ENCODE peak calls at places on chromosomes 12 and 14, in four cellular contexts. M is WTC11, W is GM12878, K is K562. I is an unnamed sample.

GRCh38 chr12:16449459-16449858 is 102.0 kb downstream of the MGST1 start:
- DNase-seq in M (no peak), W (no peak), K (no peak), I (no peak)

GRCh38 chr14:52551696-52552062 is 626 bp downstream of the TXNDC16 start:
- DNase-seq in M (no peak), W (no peak), K (peak; percentile 7), I (peak; percentile 38)

GRCh38 chr12:30795660-30796507 is 41.1 kb upstream of the CAPRIN2 start:
- DNase-seq in M (peak; percentile 81), W (no peak), K (peak; percentile 66), I (peak; percentile 88)

GRCh38 chr12:20946732-20947131 is 136.2 kb downstream of the SLCO1B3 start:
- DNase-seq in M (peak; percentile 58), W (no peak), K (peak; percentile 6), I (peak; percentile 5)

GRCh38 chr14:96962337-96962736 is 165.2 kb downstream of the VRK1 start:
- DNase-seq in M (no peak), W (no peak), K (no peak), I (no peak)

GRCh38 chr12:2582631-2583616 is 211.8 kb upstream of the FKBP4 start:
- DNase-seq in M (peak; percentile 79), W (no peak), K (peak; percentile 66), I (peak; percentile 92)

GRCh38 chr12:14454098-14454907 is 88.8 kb downstream of the ATF7IP start:
- DNase-seq in M (peak; percentile 56), W (peak; percentile 30), K (peak; percentile 42), I (peak; percentile 26)

GRCh38 chr14:89635615-89636014 is 218.6 kb upstream of the FOXN3 start:
- DNase-seq in M (no peak), W (no peak), K (no peak), I (no peak)

GRCh38 chr14:92035890-92036289 is 4.0 kb downstream of the TRIP11 start:
- DNase-seq in M (no peak), W (no peak), K (no peak), I (no peak)

GRCh38 chr14:23640524-23641141 is 4.5 kb downstream of the DHRS2 start:
- DNase-seq in M (peak; percentile 29), W (no peak), K (no peak), I (peak; percentile 24)

GRCh38 chr14:35083530-35084150 is 37.6 kb downstream of the FAM177A1 start:
- DNase-seq in M (no peak), W (no peak), K (no peak), I (no peak)

GRCh38 chr14:99604766-99605298 is 825 bp upstream of the CCDC85C start:
- DNase-seq in M (peak; percentile 46), W (no peak), K (peak; percentile 22), I (peak; percentile 82)

GRCh38 chr12:13962699-13963098 is 18.7 kb downstream of the GRIN2B start:
- DNase-seq in M (peak; percentile 58), W (no peak), K (peak; percentile 29), I (peak; percentile 52)

GRCh38 chr12:11917501-11917900 is 153.2 kb upstream of the BCL2L14 start:
- DNase-seq in M (no peak), W (no peak), K (no peak), I (no peak)

GRCh38 chr12:51191516-51192283 is 18.8 kb upstream of the TFCP2 start:
- DNase-seq in M (no peak), W (no peak), K (no peak), I (no peak)

GRCh38 chr14:88668448-88669116 is 105.7 kb downstream of the ZC3H14 start:
- DNase-seq in M (no peak), W (peak; percentile 17), K (no peak), I (no peak)

GRCh38 chr12:111404362-111405148 is 1.2 kb upstream of the SH2B3 start:
- DNase-seq in M (peak; percentile 72), W (no peak), K (peak; percentile 86), I (peak; percentile 51)

GRCh38 chr12:67517181-67517887 is 131.2 kb upstream of the DYRK2 start:
- DNase-seq in M (no peak), W (no peak), K (no peak), I (no peak)

GRCh38 chr12:39586811-39587210 is 32.8 kb downstream of the ABCD2 start:
- DNase-seq in M (no peak), W (no peak), K (no peak), I (no peak)

GRCh38 chr14:53532871-53533270 is 379.7 kb upstream of the DDHD1 start:
- DNase-seq in M (no peak), W (no peak), K (no peak), I (no peak)

GRCh38 chr12:31011746-31012567 is 61.7 kb upstream of the DDX11 start:
- DNase-seq in M (peak; percentile 12), W (no peak), K (no peak), I (no peak)

GRCh38 chr12:3077572-3078081 is 448 bp downstream of the TSPAN9 start:
- DNase-seq in M (peak; percentile 37), W (no peak), K (peak; percentile 13), I (no peak)

GRCh38 chr12:123762715-123763052 is 583 bp downstream of the DNAH10 start:
- DNase-seq in M (no peak), W (no peak), K (no peak), I (no peak)

GRCh38 chr14:24292118-24292807 is 7.3 kb downstream of the DHRS1 start:
- DNase-seq in M (no peak), W (no peak), K (no peak), I (no peak)

GRCh38 chr14:95033851-95034622 is 123.3 kb downstream of the DICER1 start:
- DNase-seq in M (no peak), W (no peak), K (no peak), I (no peak)

GRCh38 chr12:100752841-100753240 is 41.7 kb upstream of the ANO4 start:
- DNase-seq in M (no peak), W (no peak), K (no peak), I (no peak)

GRCh38 chr12:1540690-1541089 is 53.7 kb downstream of the FBXL14 start:
- DNase-seq in M (no peak), W (no peak), K (no peak), I (no peak)

GRCh38 chr12:105190530-105190929 is 45.4 kb downstream of the APPL2 start:
- DNase-seq in M (no peak), W (no peak), K (no peak), I (no peak)

GRCh38 chr12:121260091-121260490 is 36.4 kb downstream of the CAMKK2 start:
- DNase-seq in M (no peak), W (no peak), K (no peak), I (no peak)

GRCh38 chr12:46224401-46224800 is 44.4 kb downstream of the SLC38A1 start:
- DNase-seq in M (no peak), W (no peak), K (no peak), I (no peak)

GRCh38 chr14:92516966-92517350 is 3.4 kb downstream of the RIN3 start:
- DNase-seq in M (no peak), W (no peak), K (no peak), I (no peak)

GRCh38 chr14:98176910-98177309 is 1095.1 kb downstream of the BCL11B start:
- DNase-seq in M (no peak), W (no peak), K (no peak), I (no peak)

GRCh38 chr14:98175436-98175835 is 1096.6 kb downstream of the BCL11B start:
- DNase-seq in M (no peak), W (no peak), K (no peak), I (no peak)

GRCh38 chr14:98175881-98176280 is 1096.1 kb downstream of the BCL11B start:
- DNase-seq in M (no peak), W (no peak), K (no peak), I (no peak)

GRCh38 chr14:98174031-98174430 is 1098.0 kb downstream of the BCL11B start:
- DNase-seq in M (no peak), W (no peak), K (no peak), I (no peak)

GRCh38 chr14:98177551-98177950 is 1094.4 kb downstream of the BCL11B start:
- DNase-seq in M (no peak), W (no peak), K (no peak), I (no peak)
- TF ChIP-seq USF1 in M (no peak), W (no peak), K (no peak), I (no peak)

DNA sequence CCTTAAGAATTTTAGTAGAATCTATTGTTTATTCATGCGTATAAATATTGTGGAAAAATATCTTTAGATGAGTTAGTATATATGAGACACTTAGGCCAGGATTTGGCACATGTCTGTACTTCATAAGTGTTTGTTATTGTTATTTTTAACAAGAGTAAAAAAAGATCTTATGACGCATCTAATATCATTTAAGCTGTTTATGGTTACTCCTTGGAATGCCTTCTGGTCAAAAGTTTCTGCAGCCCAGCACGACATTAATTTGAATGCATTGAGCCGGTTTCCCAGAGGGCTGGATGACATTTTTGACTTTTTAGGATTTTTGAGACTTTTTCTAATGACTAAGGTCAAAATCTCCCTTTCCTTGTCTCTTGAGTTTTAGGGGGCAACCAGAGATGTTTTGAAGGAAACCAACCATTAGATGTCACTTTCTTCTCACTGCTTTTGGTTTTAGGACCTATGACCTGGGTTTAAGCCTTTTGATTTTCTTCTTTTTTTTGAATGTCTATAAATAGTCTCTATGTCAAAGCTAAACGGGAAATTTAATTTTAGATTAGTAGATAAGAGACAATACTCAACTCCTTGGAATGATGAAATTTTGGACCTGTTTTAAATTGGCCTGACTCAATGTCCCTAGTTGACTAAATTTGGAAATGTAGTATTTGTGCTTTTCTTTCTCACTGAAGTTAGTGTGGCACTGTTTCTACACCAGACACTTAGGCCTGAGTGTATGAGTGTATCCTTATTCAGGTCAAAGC is 215.5 kb downstream of the AEBP2 start:
- DNase-seq in M (no peak), W (no peak), K (no peak), I (no peak)
- TF ChIP-seq USF1 in M (no peak), W (no peak), K (no peak), I (no peak)

GRCh38 chr14:58711382-58711781 is 73.6 kb downstream of the DACT1 start:
- DNase-seq in M (no peak), W (no peak), K (no peak), I (no peak)
- TF ChIP-seq USF1 in M (no peak), W (no peak), K (no peak), I (no peak)

DNA sequence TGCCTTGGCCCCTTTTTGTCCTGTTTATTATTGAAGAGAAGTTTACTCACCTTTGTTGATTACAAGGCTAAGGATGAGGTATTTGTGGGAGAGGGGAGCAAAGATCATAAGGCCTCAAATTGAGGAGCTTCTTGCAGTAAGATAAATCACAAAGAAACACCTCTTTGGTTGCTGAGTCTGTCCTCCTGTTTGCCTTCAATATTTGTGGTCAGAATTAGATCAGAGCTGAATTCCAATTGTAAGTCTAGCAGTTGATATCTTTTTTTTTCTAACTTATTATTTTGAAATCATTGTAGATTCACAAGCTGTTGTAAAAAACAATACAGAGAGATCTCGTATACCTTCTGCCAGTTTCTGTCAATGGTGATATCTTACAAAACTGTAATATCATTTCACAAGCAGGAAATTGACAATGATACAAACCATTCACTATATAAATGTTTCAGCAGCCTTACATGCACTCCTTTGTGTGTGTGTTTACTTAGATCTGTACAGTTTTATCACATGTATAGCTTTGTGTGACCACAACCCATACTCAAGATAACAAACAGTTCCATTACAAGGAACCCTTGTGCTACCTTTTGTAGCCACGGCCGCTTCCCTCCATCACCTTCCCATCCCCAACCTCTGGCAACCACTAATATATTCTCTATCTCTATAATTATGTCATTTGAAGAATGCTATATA is 97.4 kb downstream of the KICS2 start:
- DNase-seq in M (no peak), W (no peak), K (no peak), I (no peak)
- TF ChIP-seq USF1 in M (no peak), W (no peak), K (no peak), I (no peak)